ENCODE peak calls at places on chromosomes 12 and 14, in seven cellular contexts. M is progenitor cell of endocrine pancreas, P is tibial artery, O is GM10248, T is A549, C is pancreas, H is GM12878. X is an unnamed sample.

GRCh38 chr14:95536036-95536577 is 1.3 kb downstream of the GLRX5 start:
- DNase-seq in M (no peak), P (no peak), O (no peak), T (no peak), C (no peak), H (no peak), X (no peak)

GRCh38 chr14:61145258-61145902 is 135.8 kb downstream of the TMEM30B start:
- DNase-seq in M (no peak), P (no peak), O (no peak), T (no peak), C (no peak), H (no peak), X (peak)

GRCh38 chr12:31325524-31325875 is 450 bp downstream of the SINHCAF start:
- DNase-seq in M (no peak), P (peak), O (no peak), T (peak), C (peak), H (no peak), X (no peak)

GRCh38 chr14:61227893-61228591 is 53.1 kb downstream of the TMEM30B start:
- DNase-seq in M (no peak), P (no peak), O (no peak), T (no peak), C (no peak), H (no peak), X (no peak)

GRCh38 chr12:29710104-29710503 is 73.6 kb downstream of the TMTC1 start:
- DNase-seq in M (no peak), P (peak), O (no peak), T (no peak), C (no peak), H (no peak), X (peak)

GRCh38 chr12:27667540-27667939 is 28.7 kb upstream of the REP15 start:
- DNase-seq in M (no peak), P (peak), O (no peak), T (no peak), C (no peak), H (no peak), X (peak)

GRCh38 chr12:43789941-43790340 is 16.2 kb downstream of the TWF1 start:
- DNase-seq in M (no peak), P (no peak), O (no peak), T (no peak), C (no peak), H (no peak), X (peak)

GRCh38 chr12:30643366-30643765 is 52.3 kb downstream of the IPO8 start:
- DNase-seq in M (no peak), P (no peak), O (no peak), T (no peak), C (no peak), H (no peak), X (peak)

GRCh38 chr14:64196668-64197411 is 97.3 kb downstream of the ESR2 start:
- DNase-seq in M (peak), P (no peak), O (no peak), T (no peak), C (peak), H (no peak), X (peak)

GRCh38 chr14:20631821-20632389 is 9.6 kb downstream of the OR6S1 start:
- DNase-seq in M (no peak), P (peak), O (peak), T (peak), C (peak), H (no peak), X (peak)

GRCh38 chr12:92784356-92784755 is 81.6 kb downstream of the PLEKHG7 start:
- DNase-seq in M (no peak), P (no peak), O (no peak), T (no peak), C (no peak), H (no peak), X (peak)

GRCh38 chr14:86532219-86532618 is 1002.3 kb downstream of the FLRT2 start:
- DNase-seq in M (no peak), P (no peak), O (no peak), T (no peak), C (peak), H (no peak), X (peak)

GRCh38 chr14:23951590-23952143 is 1.9 kb upstream of the DHRS4 start:
- DNase-seq in M (no peak), P (no peak), O (no peak), T (no peak), C (peak), H (no peak), X (no peak)

GRCh38 chr12:131506426-131506825 is 204.5 kb upstream of the SFSWAP start:
- DNase-seq in M (no peak), P (no peak), O (no peak), T (no peak), C (no peak), H (no peak), X (no peak)

GRCh38 chr12:106118-106561 is 39.6 kb downstream of the IQSEC3 start:
- DNase-seq in M (no peak), P (no peak), O (peak), T (peak), C (no peak), H (peak), X (no peak)

GRCh38 chr12:100706029-100706428 is 88.5 kb upstream of the ANO4 start:
- DNase-seq in M (no peak), P (no peak), O (no peak), T (peak), C (no peak), H (no peak), X (peak)

GRCh38 chr14:76947838-76948184 is 80.7 kb downstream of the IRF2BPL start:
- DNase-seq in M (no peak), P (no peak), O (no peak), T (no peak), C (no peak), H (no peak), X (no peak)

GRCh38 chr12:111180830-111181726 is 187.8 kb downstream of the PHETA1 start:
- DNase-seq in M (no peak), P (peak), O (no peak), T (no peak), C (peak), H (no peak), X (peak)

GRCh38 chr12:19263666-19264065 is 134.1 kb downstream of the PLEKHA5 start:
- DNase-seq in M (no peak), P (no peak), O (no peak), T (no peak), C (no peak), H (no peak), X (no peak)

GRCh38 chr12:34396861-34397590 is 374.7 kb downstream of the ALG10 start:
- DNase-seq in M (peak), P (peak), O (peak), T (no peak), C (peak), H (no peak), X (no peak)

GRCh38 chr12:119783787-119784186 is 93.3 kb downstream of the CIT start:
- DNase-seq in M (no peak), P (no peak), O (no peak), T (no peak), C (no peak), H (no peak), X (no peak)

GRCh38 chr12:108570743-108571603 is 8.6 kb downstream of the ISCU start:
- DNase-seq in M (no peak), P (no peak), O (no peak), T (peak), C (no peak), H (no peak), X (peak)

GRCh38 chr14:68660495-68660894 is 132.4 kb downstream of the ZFP36L1 start:
- DNase-seq in M (no peak), P (peak), O (no peak), T (no peak), C (peak), H (no peak), X (no peak)

GRCh38 chr12:117155278-117156060 is 34.8 kb downstream of the FBXO21 start:
- DNase-seq in M (peak), P (no peak), O (peak), T (peak), C (peak), H (no peak), X (peak)

GRCh38 chr12:93793983-93794382 is 116.8 kb downstream of the CRADD start:
- DNase-seq in M (no peak), P (no peak), O (no peak), T (no peak), C (no peak), H (no peak), X (peak)

GRCh38 chr12:57456145-57456700 is 1.1 kb downstream of the INHBE start:
- DNase-seq in M (peak), P (no peak), O (peak), T (peak), C (no peak), H (no peak), X (peak)

GRCh38 chr12:22525426-22525825 is 18.9 kb downstream of the C2CD5 start:
- DNase-seq in M (no peak), P (no peak), O (no peak), T (no peak), C (no peak), H (no peak), X (peak)

GRCh38 chr12:116039081-116039480 is 238.4 kb downstream of the MED13L start:
- DNase-seq in M (no peak), P (no peak), O (no peak), T (no peak), C (no peak), H (no peak), X (no peak)

GRCh38 chr14:59208224-59208814 is 19.9 kb downstream of the DAAM1 start:
- DNase-seq in M (no peak), P (no peak), O (no peak), T (no peak), C (no peak), H (peak), X (peak)

GRCh38 chr14:103144085-103144484 is 20.8 kb downstream of the TNFAIP2 start:
- DNase-seq in M (no peak), P (no peak), O (no peak), T (peak), C (no peak), H (no peak), X (peak)

GRCh38 chr14:103716091-103716801 is 636 bp downstream of the ZFYVE21 start:
- DNase-seq in M (peak), P (no peak), O (peak), T (no peak), C (no peak), H (no peak), X (no peak)

DNA sequence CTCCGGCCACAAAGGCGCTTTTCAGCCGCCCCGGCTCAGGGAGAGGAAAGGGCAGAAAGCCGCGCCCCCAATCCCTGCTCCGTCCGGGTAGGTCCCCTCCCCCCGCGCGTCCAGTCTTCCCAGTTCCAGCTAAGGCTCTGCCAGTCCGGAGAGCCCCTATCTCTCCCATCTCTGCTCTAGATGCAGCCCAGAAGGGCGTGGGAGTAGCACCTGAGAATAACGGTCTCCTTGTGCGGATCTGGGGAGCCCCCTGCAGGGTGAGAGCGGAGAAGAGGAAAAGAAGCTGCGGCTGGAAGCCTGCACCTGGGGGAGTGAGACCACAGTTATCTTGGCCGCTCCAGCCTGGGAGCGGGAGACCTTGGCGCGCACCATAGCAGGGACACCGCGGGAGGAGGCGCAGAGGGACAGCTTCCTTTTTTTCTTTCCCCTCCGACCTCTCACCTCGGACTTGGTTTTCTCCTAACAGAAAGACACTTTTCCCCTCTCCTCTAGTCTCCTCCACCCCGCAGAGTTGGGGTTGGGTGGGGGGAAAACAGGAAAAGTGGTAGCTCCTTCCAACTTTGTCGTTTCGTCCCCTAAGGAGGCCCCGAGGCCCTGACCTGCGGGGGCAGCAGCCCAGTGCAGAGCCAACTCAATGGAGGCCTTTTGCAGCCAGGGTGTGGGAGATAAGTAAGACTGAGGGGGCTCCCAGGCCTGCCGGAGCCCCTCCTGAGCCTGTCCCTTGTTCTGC is 2.4 kb downstream of the DHH start:
- DNase-seq in M (peak), P (no peak), O (peak), T (peak), C (no peak), H (no peak), X (no peak)
- TF ChIP-seq CTCF in M (peak), P (no peak), O (peak), T (peak), C (no peak), H (peak), X (peak)

DNA sequence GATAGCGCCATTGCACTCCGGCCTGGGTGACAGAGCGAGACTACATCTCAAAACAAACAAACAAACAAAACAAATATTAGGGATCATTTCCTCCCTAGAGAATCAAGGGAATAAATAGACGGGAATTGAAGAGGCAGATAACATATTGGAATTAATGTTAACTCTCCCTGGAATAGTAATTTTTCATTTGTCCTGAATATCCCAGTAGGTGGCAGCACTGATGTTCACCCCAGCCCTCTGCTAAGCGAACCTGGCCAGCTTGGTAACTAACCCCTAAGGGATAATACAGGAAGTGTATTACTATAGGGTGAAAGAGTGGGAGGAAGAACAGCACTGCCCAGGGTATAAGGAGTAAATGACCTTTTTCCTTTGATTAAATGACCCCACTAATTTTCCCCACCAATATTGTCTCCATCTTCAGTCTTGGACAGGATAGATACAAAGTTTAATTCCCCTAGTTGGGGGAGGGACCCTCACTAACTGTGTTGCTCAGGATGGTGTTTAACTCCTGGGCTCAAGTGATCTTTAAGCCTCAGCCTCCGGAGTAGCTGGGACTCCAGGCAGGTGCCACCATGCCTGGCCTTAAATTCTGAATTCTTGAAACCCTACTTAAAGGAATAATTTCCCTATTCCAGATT is 40.5 kb downstream of the SLC2A14 start:
- DNase-seq in M (no peak), P (no peak), O (peak), T (peak), C (peak), H (no peak), X (peak)
- TF ChIP-seq CTCF in M (peak), P (peak), O (peak), T (peak), C (no peak), H (peak), X (peak)

GRCh38 chr12:6233121-6233971 is 33.1 kb downstream of the CD9 start:
- DNase-seq in M (no peak), P (no peak), O (no peak), T (no peak), C (peak), H (no peak), X (no peak)
- TF ChIP-seq CTCF in M (no peak), P (no peak), O (no peak), T (no peak), C (no peak), H (no peak), X (no peak)

DNA sequence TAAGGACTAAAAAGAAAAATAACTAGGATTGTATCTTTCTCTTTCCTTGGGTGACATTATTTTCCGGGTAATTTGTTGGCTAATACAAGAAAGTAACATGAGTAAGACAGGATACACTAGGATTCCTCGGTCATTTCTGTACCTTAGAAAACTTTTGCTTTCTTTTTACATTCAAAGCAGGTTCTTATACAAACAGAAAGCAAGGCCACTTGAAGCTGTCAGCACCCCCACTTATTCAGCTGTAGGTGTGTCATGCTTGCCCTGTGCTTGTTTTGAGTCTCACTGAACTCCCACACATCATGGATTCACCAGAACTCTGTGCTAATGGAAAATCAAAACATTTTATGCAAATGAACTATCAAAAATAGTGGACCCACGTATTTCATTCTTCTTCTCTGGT is 266.8 kb upstream of the CLEC14A start:
- DNase-seq in M (no peak), P (no peak), O (no peak), T (no peak), C (no peak), H (no peak), X (no peak)
- TF ChIP-seq CTCF in M (no peak), P (no peak), O (no peak), T (no peak), C (no peak), H (no peak), X (no peak)

GRCh38 chr14:100681111-100681510 is 45.6 kb upstream of the DLK1 start:
- DNase-seq in M (no peak), P (no peak), O (no peak), T (no peak), C (no peak), H (no peak), X (no peak)
- TF ChIP-seq CTCF in M (no peak), P (no peak), O (no peak), T (no peak), C (no peak), H (no peak), X (no peak)

GRCh38 chr12:51813931-51814310 is 34.6 kb downstream of the FIGNL2 start:
- DNase-seq in M (no peak), P (no peak), O (no peak), T (no peak), C (no peak), H (no peak), X (no peak)

GRCh38 chr12:51817027-51817953 is 31.2 kb downstream of the FIGNL2 start:
- DNase-seq in M (no peak), P (no peak), O (no peak), T (no peak), C (no peak), H (no peak), X (no peak)

GRCh38 chr12:51814311-51815088 is 34.0 kb downstream of the FIGNL2 start:
- DNase-seq in M (peak), P (peak), O (peak), T (peak), C (peak), H (no peak), X (peak)

GRCh38 chr12:51818086-51818485 is 30.4 kb downstream of the FIGNL2 start:
- DNase-seq in M (no peak), P (no peak), O (no peak), T (no peak), C (no peak), H (no peak), X (no peak)

DNA sequence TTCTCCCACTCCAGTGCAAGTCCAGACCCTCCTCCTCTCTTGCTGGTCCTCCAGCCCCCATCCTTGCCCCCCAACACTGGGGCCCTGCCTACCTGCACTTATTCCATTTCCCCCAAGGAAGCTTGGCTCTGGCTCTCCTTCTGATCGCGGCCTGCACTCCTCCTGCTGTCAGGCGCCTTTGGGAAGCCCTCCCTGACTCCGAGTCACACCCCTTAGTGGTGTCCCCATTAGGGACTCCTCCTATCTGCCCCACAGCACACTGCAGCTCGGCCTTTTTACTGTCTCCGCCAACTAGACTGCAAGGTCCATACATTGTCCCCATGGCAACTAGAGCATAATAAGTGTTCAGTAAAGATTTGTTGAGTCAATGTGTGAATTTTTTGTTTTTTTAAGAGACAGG is 32.9 kb downstream of the FIGNL2 start:
- DNase-seq in M (no peak), P (no peak), O (no peak), T (no peak), C (no peak), H (no peak), X (no peak)
- TF ChIP-seq CTCF in M (no peak), P (no peak), O (no peak), T (no peak), C (no peak), H (no peak), X (no peak)

GRCh38 chr12:13001725-13002040 is 1.6 kb upstream of the HEBP1 start:
- DNase-seq in M (no peak), P (no peak), O (no peak), T (no peak), C (no peak), H (no peak), X (no peak)
- TF ChIP-seq CTCF in M (no peak), P (no peak), O (no peak), T (no peak), C (no peak), H (no peak), X (no peak)

GRCh38 chr12:103833095-103833777 is 7.8 kb downstream of the NT5DC3 start:
- DNase-seq in M (no peak), P (no peak), O (no peak), T (no peak), C (no peak), H (no peak), X (peak)
- TF ChIP-seq CTCF in M (no peak), P (no peak), O (no peak), T (no peak), C (no peak), H (no peak), X (no peak)

GRCh38 chr12:95178136-95178535 is 39.1 kb downstream of the FGD6 start:
- DNase-seq in M (no peak), P (no peak), O (no peak), T (no peak), C (no peak), H (no peak), X (no peak)
- TF ChIP-seq CTCF in M (no peak), P (no peak), O (no peak), T (no peak), C (no peak), H (no peak), X (no peak)

GRCh38 chr12:1500095-1500801 is 94.1 kb downstream of the FBXL14 start:
- DNase-seq in M (no peak), P (no peak), O (no peak), T (peak), C (no peak), H (no peak), X (peak)

GRCh38 chr12:1496162-1496925 is 98.0 kb downstream of the FBXL14 start:
- DNase-seq in M (no peak), P (no peak), O (no peak), T (no peak), C (no peak), H (no peak), X (peak)

GRCh38 chr12:1499351-1499750 is 95.0 kb downstream of the FBXL14 start:
- DNase-seq in M (no peak), P (no peak), O (no peak), T (no peak), C (no peak), H (no peak), X (no peak)

GRCh38 chr12:1497161-1497560 is 97.2 kb downstream of the FBXL14 start:
- DNase-seq in M (no peak), P (no peak), O (no peak), T (no peak), C (no peak), H (no peak), X (no peak)

GRCh38 chr12:1498199-1498740 is 96.1 kb downstream of the FBXL14 start:
- DNase-seq in M (no peak), P (no peak), O (no peak), T (no peak), C (no peak), H (no peak), X (no peak)
- TF ChIP-seq CTCF in M (no peak), P (no peak), O (no peak), T (no peak), C (no peak), H (no peak), X (no peak)